ENCODE peak calls at places on chromosomes 7 and 10, in ten cellular contexts. One of them, this sample, is unnamed.

GRCh38 chr7:124497209-124497608 is 268.4 kb downstream of the GPR37 start:
- DNase-seq in psoas muscle: no peak
- DNase-seq in naive thymus-derived CD8-positive, alpha-beta T cell: no peak
- DNase-seq in activated CD4-positive, alpha-beta T cell treated with anti-CD3 and anti-CD28 coated beads, Interleukin-2, amount 50 U/mL, for 1 hour: no peak
- DNase-seq in lower leg skin: no peak
- DNase-seq in T-helper 1 cell: no peak
- DNase-seq in C1 segment of cervical spinal cord: no peak
- DNase-seq in stimulated activated CD8-positive, alpha-beta memory T cell treated with anti-CD3 and anti-CD28 coated beads, Interleukin-2, amount 100 ng/mL, for 1 hour: no peak
- DNase-seq in HCEC 1CT: no peak
- DNase-seq in Ammon's horn: no peak
- DNase-seq in this sample: no peak

GRCh38 chr7:140904081-140904480 is 20.6 kb downstream of the BRAF start:
- DNase-seq in psoas muscle: no peak
- DNase-seq in naive thymus-derived CD8-positive, alpha-beta T cell: no peak
- DNase-seq in activated CD4-positive, alpha-beta T cell treated with anti-CD3 and anti-CD28 coated beads, Interleukin-2, amount 50 U/mL, for 1 hour: no peak
- DNase-seq in lower leg skin: no peak
- DNase-seq in T-helper 1 cell: no peak
- DNase-seq in C1 segment of cervical spinal cord: no peak
- DNase-seq in stimulated activated CD8-positive, alpha-beta memory T cell treated with anti-CD3 and anti-CD28 coated beads, Interleukin-2, amount 100 ng/mL, for 1 hour: no peak
- DNase-seq in HCEC 1CT: peak; percentile 37
- DNase-seq in Ammon's horn: no peak
- DNase-seq in this sample: no peak

GRCh38 chr10:124827474-124827873 is 25.9 kb downstream of the ABRAXAS2 start:
- DNase-seq in psoas muscle: no peak
- DNase-seq in naive thymus-derived CD8-positive, alpha-beta T cell: no peak
- DNase-seq in activated CD4-positive, alpha-beta T cell treated with anti-CD3 and anti-CD28 coated beads, Interleukin-2, amount 50 U/mL, for 1 hour: no peak
- DNase-seq in lower leg skin: no peak
- DNase-seq in T-helper 1 cell: no peak
- DNase-seq in C1 segment of cervical spinal cord: no peak
- DNase-seq in stimulated activated CD8-positive, alpha-beta memory T cell treated with anti-CD3 and anti-CD28 coated beads, Interleukin-2, amount 100 ng/mL, for 1 hour: no peak
- DNase-seq in HCEC 1CT: peak; percentile 13
- DNase-seq in Ammon's horn: no peak
- DNase-seq in this sample: no peak

GRCh38 chr10:61897671-61898434 is 3.6 kb upstream of the ARID5B start:
- DNase-seq in psoas muscle: no peak
- DNase-seq in naive thymus-derived CD8-positive, alpha-beta T cell: no peak
- DNase-seq in activated CD4-positive, alpha-beta T cell treated with anti-CD3 and anti-CD28 coated beads, Interleukin-2, amount 50 U/mL, for 1 hour: peak; percentile 22
- DNase-seq in lower leg skin: no peak
- DNase-seq in T-helper 1 cell: no peak
- DNase-seq in C1 segment of cervical spinal cord: no peak
- DNase-seq in stimulated activated CD8-positive, alpha-beta memory T cell treated with anti-CD3 and anti-CD28 coated beads, Interleukin-2, amount 100 ng/mL, for 1 hour: no peak
- DNase-seq in HCEC 1CT: peak; percentile 57
- DNase-seq in Ammon's horn: peak; percentile 72
- DNase-seq in this sample: no peak

GRCh38 chr10:101609481-101609880 is 21.4 kb downstream of the DPCD start:
- DNase-seq in psoas muscle: no peak
- DNase-seq in naive thymus-derived CD8-positive, alpha-beta T cell: no peak
- DNase-seq in activated CD4-positive, alpha-beta T cell treated with anti-CD3 and anti-CD28 coated beads, Interleukin-2, amount 50 U/mL, for 1 hour: no peak
- DNase-seq in lower leg skin: no peak
- DNase-seq in T-helper 1 cell: no peak
- DNase-seq in C1 segment of cervical spinal cord: no peak
- DNase-seq in stimulated activated CD8-positive, alpha-beta memory T cell treated with anti-CD3 and anti-CD28 coated beads, Interleukin-2, amount 100 ng/mL, for 1 hour: no peak
- DNase-seq in HCEC 1CT: no peak
- DNase-seq in Ammon's horn: no peak
- DNase-seq in this sample: no peak

GRCh38 chr7:100691676-100692577 is 2.1 kb downstream of the GIGYF1 start:
- DNase-seq in psoas muscle: peak; percentile 79
- DNase-seq in naive thymus-derived CD8-positive, alpha-beta T cell: peak; percentile 69
- DNase-seq in activated CD4-positive, alpha-beta T cell treated with anti-CD3 and anti-CD28 coated beads, Interleukin-2, amount 50 U/mL, for 1 hour: peak; percentile 82
- DNase-seq in lower leg skin: peak; percentile 96
- DNase-seq in T-helper 1 cell: peak; percentile 79
- DNase-seq in C1 segment of cervical spinal cord: peak; percentile 73
- DNase-seq in stimulated activated CD8-positive, alpha-beta memory T cell treated with anti-CD3 and anti-CD28 coated beads, Interleukin-2, amount 100 ng/mL, for 1 hour: peak; percentile 57
- DNase-seq in HCEC 1CT: peak; percentile 56
- DNase-seq in Ammon's horn: peak; percentile 87
- DNase-seq in this sample: peak; percentile 69

GRCh38 chr7:42055171-42055570 is 181.8 kb downstream of the GLI3 start:
- DNase-seq in psoas muscle: no peak
- DNase-seq in naive thymus-derived CD8-positive, alpha-beta T cell: no peak
- DNase-seq in activated CD4-positive, alpha-beta T cell treated with anti-CD3 and anti-CD28 coated beads, Interleukin-2, amount 50 U/mL, for 1 hour: no peak
- DNase-seq in lower leg skin: no peak
- DNase-seq in T-helper 1 cell: no peak
- DNase-seq in C1 segment of cervical spinal cord: no peak
- DNase-seq in stimulated activated CD8-positive, alpha-beta memory T cell treated with anti-CD3 and anti-CD28 coated beads, Interleukin-2, amount 100 ng/mL, for 1 hour: no peak
- DNase-seq in HCEC 1CT: no peak
- DNase-seq in Ammon's horn: no peak
- DNase-seq in this sample: no peak

GRCh38 chr10:11180228-11180627 is 162.6 kb downstream of the CELF2 start:
- DNase-seq in psoas muscle: no peak
- DNase-seq in naive thymus-derived CD8-positive, alpha-beta T cell: peak; percentile 69
- DNase-seq in activated CD4-positive, alpha-beta T cell treated with anti-CD3 and anti-CD28 coated beads, Interleukin-2, amount 50 U/mL, for 1 hour: peak; percentile 63
- DNase-seq in lower leg skin: no peak
- DNase-seq in T-helper 1 cell: peak; percentile 66
- DNase-seq in C1 segment of cervical spinal cord: no peak
- DNase-seq in stimulated activated CD8-positive, alpha-beta memory T cell treated with anti-CD3 and anti-CD28 coated beads, Interleukin-2, amount 100 ng/mL, for 1 hour: peak; percentile 43
- DNase-seq in HCEC 1CT: no peak
- DNase-seq in Ammon's horn: no peak
- DNase-seq in this sample: peak; percentile 24

GRCh38 chr10:78794736-78795455 is 273.9 kb upstream of the ZMIZ1 start:
- DNase-seq in psoas muscle: no peak
- DNase-seq in naive thymus-derived CD8-positive, alpha-beta T cell: no peak
- DNase-seq in activated CD4-positive, alpha-beta T cell treated with anti-CD3 and anti-CD28 coated beads, Interleukin-2, amount 50 U/mL, for 1 hour: no peak
- DNase-seq in lower leg skin: peak; percentile 70
- DNase-seq in T-helper 1 cell: no peak
- DNase-seq in C1 segment of cervical spinal cord: no peak
- DNase-seq in stimulated activated CD8-positive, alpha-beta memory T cell treated with anti-CD3 and anti-CD28 coated beads, Interleukin-2, amount 100 ng/mL, for 1 hour: no peak
- DNase-seq in HCEC 1CT: no peak
- DNase-seq in Ammon's horn: peak; percentile 41
- DNase-seq in this sample: no peak

GRCh38 chr7:128443817-128444216 is 11.9 kb upstream of the HILPDA start:
- DNase-seq in psoas muscle: no peak
- DNase-seq in naive thymus-derived CD8-positive, alpha-beta T cell: no peak
- DNase-seq in activated CD4-positive, alpha-beta T cell treated with anti-CD3 and anti-CD28 coated beads, Interleukin-2, amount 50 U/mL, for 1 hour: no peak
- DNase-seq in lower leg skin: no peak
- DNase-seq in T-helper 1 cell: no peak
- DNase-seq in C1 segment of cervical spinal cord: no peak
- DNase-seq in stimulated activated CD8-positive, alpha-beta memory T cell treated with anti-CD3 and anti-CD28 coated beads, Interleukin-2, amount 100 ng/mL, for 1 hour: no peak
- DNase-seq in HCEC 1CT: no peak
- DNase-seq in Ammon's horn: no peak
- DNase-seq in this sample: no peak

GRCh38 chr10:75034131-75034512 is 77.3 kb upstream of the SAMD8 start:
- DNase-seq in psoas muscle: no peak
- DNase-seq in naive thymus-derived CD8-positive, alpha-beta T cell: no peak
- DNase-seq in activated CD4-positive, alpha-beta T cell treated with anti-CD3 and anti-CD28 coated beads, Interleukin-2, amount 50 U/mL, for 1 hour: no peak
- DNase-seq in lower leg skin: no peak
- DNase-seq in T-helper 1 cell: no peak
- DNase-seq in C1 segment of cervical spinal cord: no peak
- DNase-seq in stimulated activated CD8-positive, alpha-beta memory T cell treated with anti-CD3 and anti-CD28 coated beads, Interleukin-2, amount 100 ng/mL, for 1 hour: no peak
- DNase-seq in HCEC 1CT: no peak
- DNase-seq in Ammon's horn: no peak
- DNase-seq in this sample: no peak

GRCh38 chr10:22436526-22436892 is 91.2 kb downstream of the SPAG6 start:
- DNase-seq in psoas muscle: no peak
- DNase-seq in naive thymus-derived CD8-positive, alpha-beta T cell: no peak
- DNase-seq in activated CD4-positive, alpha-beta T cell treated with anti-CD3 and anti-CD28 coated beads, Interleukin-2, amount 50 U/mL, for 1 hour: no peak
- DNase-seq in lower leg skin: peak; percentile 93
- DNase-seq in T-helper 1 cell: no peak
- DNase-seq in C1 segment of cervical spinal cord: peak; percentile 43
- DNase-seq in stimulated activated CD8-positive, alpha-beta memory T cell treated with anti-CD3 and anti-CD28 coated beads, Interleukin-2, amount 100 ng/mL, for 1 hour: peak; percentile 12
- DNase-seq in HCEC 1CT: no peak
- DNase-seq in Ammon's horn: peak; percentile 37
- DNase-seq in this sample: no peak

GRCh38 chr10:35643151-35643975 is 1.3 kb upstream of the FZD8 start:
- DNase-seq in psoas muscle: peak; percentile 77
- DNase-seq in naive thymus-derived CD8-positive, alpha-beta T cell: no peak
- DNase-seq in activated CD4-positive, alpha-beta T cell treated with anti-CD3 and anti-CD28 coated beads, Interleukin-2, amount 50 U/mL, for 1 hour: no peak
- DNase-seq in lower leg skin: peak; percentile 90
- DNase-seq in T-helper 1 cell: no peak
- DNase-seq in C1 segment of cervical spinal cord: peak; percentile 33
- DNase-seq in stimulated activated CD8-positive, alpha-beta memory T cell treated with anti-CD3 and anti-CD28 coated beads, Interleukin-2, amount 100 ng/mL, for 1 hour: no peak
- DNase-seq in HCEC 1CT: peak; percentile 55
- DNase-seq in Ammon's horn: peak; percentile 72
- DNase-seq in this sample: no peak

This sample was measured in effector CD8-positive, alpha-beta T cell.